ENCODE peak calls at places on chromosomes 7 and 10, in six cellular contexts. R is GM10248, X is C1 segment of cervical spinal cord, T is SW 1271, K is EH, N is WTC11. F is an unnamed sample.

GRCh38 chr10:73879296-73880173 is 5.2 kb upstream of the CAMK2G start:
- DNase-seq in R (peak), X (no peak), T (no peak), K (peak), N (peak), F (peak)

GRCh38 chr7:138000081-138000701 is 1.7 kb downstream of the CREB3L2 start:
- DNase-seq in R (no peak), X (no peak), T (peak), K (peak), N (peak), F (no peak)

GRCh38 chr10:11074536-11075267 is 57.0 kb downstream of the CELF2 start:
- DNase-seq in R (no peak), X (no peak), T (no peak), K (no peak), N (no peak), F (peak)

GRCh38 chr7:139743967-139744767 is 33.6 kb downstream of the HIPK2 start:
- DNase-seq in R (no peak), X (no peak), T (no peak), K (peak), N (no peak), F (no peak)

GRCh38 chr7:2037805-2038635 is 194.7 kb downstream of the MAD1L1 start:
- DNase-seq in R (no peak), X (no peak), T (no peak), K (peak), N (no peak), F (no peak)

GRCh38 chr10:27621441-27621840 is 117.3 kb downstream of the RAB18 start:
- DNase-seq in R (no peak), X (no peak), T (no peak), K (no peak), N (no peak), F (no peak)

GRCh38 chr10:131758062-131758941 is 142.5 kb upstream of the PPP2R2D start:
- DNase-seq in R (no peak), X (no peak), T (no peak), K (no peak), N (no peak), F (no peak)

GRCh38 chr10:122878799-122879338 is 512 bp downstream of the FAM24B start:
- DNase-seq in R (peak), X (no peak), T (no peak), K (peak), N (no peak), F (peak)

GRCh38 chr10:110857265-110858158 is 14.2 kb upstream of the PDCD4 start:
- DNase-seq in R (no peak), X (no peak), T (no peak), K (no peak), N (no peak), F (no peak)

GRCh38 chr10:126844406-126844805 is 60.8 kb upstream of the DOCK1 start:
- DNase-seq in R (no peak), X (no peak), T (no peak), K (peak), N (no peak), F (no peak)

GRCh38 chr10:84375881-84376280 is 47.5 kb downstream of the CCSER2 start:
- DNase-seq in R (no peak), X (no peak), T (no peak), K (no peak), N (no peak), F (no peak)

GRCh38 chr10:95266674-95267095 is 24.1 kb downstream of the PDLIM1 start:
- DNase-seq in R (peak), X (no peak), T (peak), K (peak), N (no peak), F (peak)

GRCh38 chr10:5528989-5529701 is 4.4 kb downstream of the CALML3 start:
- DNase-seq in R (no peak), X (no peak), T (no peak), K (no peak), N (no peak), F (no peak)

GRCh38 chr7:69598487-69599148 is 343 bp downstream of the AUTS2 start:
- DNase-seq in R (peak), X (no peak), T (no peak), K (peak), N (peak), F (peak)

GRCh38 chr7:142896151-142896550 is 10.6 kb upstream of the TRPV6 start:
- DNase-seq in R (no peak), X (no peak), T (no peak), K (no peak), N (no peak), F (no peak)

GRCh38 chr7:45564485-45564884 is 9.7 kb upstream of the ADCY1 start:
- DNase-seq in R (no peak), X (no peak), T (no peak), K (no peak), N (no peak), F (no peak)

GRCh38 chr7:158356454-158356853 is 231.2 kb downstream of the PTPRN2 start:
- DNase-seq in R (no peak), X (no peak), T (no peak), K (no peak), N (no peak), F (no peak)

GRCh38 chr10:103554488-103555320 is 61.2 kb downstream of the NEURL1 start:
- DNase-seq in R (peak), X (no peak), T (no peak), K (peak), N (peak), F (no peak)

GRCh38 chr10:118374404-118374803 is 32.3 kb upstream of the FAM204A start:
- DNase-seq in R (no peak), X (no peak), T (no peak), K (peak), N (no peak), F (no peak)

GRCh38 chr10:6405713-6406112 is 174.4 kb downstream of the PRKCQ start:
- DNase-seq in R (no peak), X (no peak), T (no peak), K (no peak), N (no peak), F (no peak)

GRCh38 chr10:124450010-124450782 is at the start of gene NKX1-2:
- DNase-seq in R (no peak), X (no peak), T (no peak), K (no peak), N (peak), F (no peak)